ENCODE peak calls at places on chromosome 11, in seven cellular contexts. U is HTR-8/SVneo; H is AG08396; F is H4; I is activated naive CD8-positive, alpha-beta T cell treated with anti-CD3 and anti-CD28 coated beads, Interleukin-2, amount 50 U/mL, for 24 hours; P is OCI-LY7; Q is lower leg skin. R is an unnamed sample.

GRCh38 chr11:84465040-84465439 is 1162.1 kb downstream of the DLG2 start:
- DNase-seq in U (no peak), H (no peak), F (peak), I (no peak), P (no peak), Q (no peak), R (no peak)

GRCh38 chr11:118684187-118684586 is 4.7 kb upstream of the TREH start:
- DNase-seq in U (no peak), H (no peak), F (no peak), I (no peak), P (no peak), Q (no peak), R (no peak)

GRCh38 chr11:64472593-64473455 is 113.9 kb downstream of the RPS6KA4 start:
- DNase-seq in U (no peak), H (no peak), F (no peak), I (no peak), P (no peak), Q (no peak), R (no peak)

GRCh38 chr11:3073029-3073435 is 15.8 kb upstream of the CARS1 start:
- DNase-seq in U (no peak), H (peak), F (peak), I (no peak), P (no peak), Q (no peak), R (no peak)

GRCh38 chr11:120133216-120134105 is 4.5 kb downstream of the TRIM29 start:
- DNase-seq in U (no peak), H (no peak), F (no peak), I (no peak), P (no peak), Q (peak), R (no peak)

GRCh38 chr11:24574461-24574860 is 77.6 kb downstream of the LUZP2 start:
- DNase-seq in U (no peak), H (no peak), F (no peak), I (no peak), P (no peak), Q (no peak), R (no peak)

GRCh38 chr11:44286268-44286880 is 23.6 kb downstream of the ALX4 start:
- DNase-seq in U (peak), H (peak), F (peak), I (peak), P (peak), Q (peak), R (peak)

GRCh38 chr11:12537778-12538401 is 136.3 kb upstream of the TEAD1 start:
- DNase-seq in U (no peak), H (peak), F (no peak), I (no peak), P (no peak), Q (no peak), R (no peak)

GRCh38 chr11:1167751-1168231 is 10.0 kb downstream of the MUC5AC start:
- DNase-seq in U (no peak), H (no peak), F (no peak), I (no peak), P (no peak), Q (no peak), R (no peak)

GRCh38 chr11:1443737-1444136 is 42.8 kb downstream of the MOB2 start:
- DNase-seq in U (no peak), H (no peak), F (no peak), I (no peak), P (no peak), Q (no peak), R (no peak)

GRCh38 chr11:11265994-11266606 is 87.0 kb downstream of the CSNK2A3 start:
- DNase-seq in U (peak), H (peak), F (peak), I (peak), P (peak), Q (no peak), R (peak)

GRCh38 chr11:78613053-78613813 is 38.6 kb upstream of the NARS2 start:
- DNase-seq in U (no peak), H (no peak), F (no peak), I (no peak), P (no peak), Q (no peak), R (no peak)

GRCh38 chr11:115042002-115042401 is 363.7 kb downstream of the NXPE2 start:
- DNase-seq in U (no peak), H (no peak), F (no peak), I (no peak), P (no peak), Q (no peak), R (no peak)

GRCh38 chr11:86798988-86799387 is 1.4 kb upstream of the PRSS23 start:
- DNase-seq in U (no peak), H (no peak), F (no peak), I (no peak), P (no peak), Q (no peak), R (no peak)

GRCh38 chr11:108733479-108734116 is 68.7 kb downstream of the DDX10 start:
- DNase-seq in U (no peak), H (no peak), F (peak), I (peak), P (no peak), Q (no peak), R (peak)

GRCh38 chr11:118175031-118175531 is 1.4 kb downstream of the SCN2B start:
- DNase-seq in U (peak), H (peak), F (peak), I (no peak), P (no peak), Q (no peak), R (no peak)

GRCh38 chr11:1049431-1049891 is 12.9 kb upstream of the MUC6 start:
- DNase-seq in U (no peak), H (no peak), F (no peak), I (no peak), P (no peak), Q (no peak), R (no peak)

GRCh38 chr11:101442171-101442570 is 141.6 kb downstream of the TRPC6 start:
- DNase-seq in U (peak), H (peak), F (no peak), I (no peak), P (no peak), Q (no peak), R (no peak)

R was measured in KBM-7.